ENCODE peak calls at places on chromosomes 4 and X, in seven cellular contexts. D, Q, N, H, G, I and J are unnamed samples.

GRCh38 chr4:151940290-151940689 is 179.5 kb upstream of the GATB start:
- DNase-seq in G (no peak), Q (no peak), H (no peak), I (no peak), N (no peak), D (no peak), J (no peak)

GRCh38 chr4:168707205-168707604 is 210.4 kb downstream of the PALLD start:
- DNase-seq in D (no peak), Q (no peak), H (no peak), I (no peak), N (no peak), G (no peak), J (no peak)

GRCh38 chr4:153509724-153510123 is 43.6 kb downstream of the TMEM131L start:
- DNase-seq in D (no peak), I (no peak), N (no peak), G (no peak), H (no peak), Q (no peak), J (no peak)

GRCh38 chr4:16758206-16758605 is 140.2 kb downstream of the LDB2 start:
- DNase-seq in H (no peak), Q (no peak), D (no peak), G (no peak), N (no peak), I (no peak), J (no peak)

GRCh38 chr4:68390205-68390604 is 40.3 kb upstream of the YTHDC1 start:
- DNase-seq in G (no peak), N (no peak), Q (no peak), D (no peak), H (no peak), I (no peak), J (no peak)

GRCh38 chrX:9227276-9227675 is 193.3 kb upstream of the FAM9B start:
- DNase-seq in G (no peak), H (no peak), D (no peak), Q (no peak), N (no peak), I (no peak), J (no peak)

GRCh38 chrX:123871309-123871708 is 11.5 kb downstream of the XIAP start:
- DNase-seq in D (no peak), G (no peak), H (no peak), I (no peak), Q (no peak), N (no peak), J (no peak)

GRCh38 chr4:7434766-7435150 is at the start of gene PSAPL1:
- DNase-seq in N (peak; percentile 31), H (peak; percentile 16), I (no peak), Q (peak; percentile 82), D (peak; percentile 19), G (peak; percentile 89), J (no peak)

GRCh38 chr4:153987291-153987690 is 198.4 kb upstream of the SFRP2 start:
- DNase-seq in Q (no peak), I (no peak), G (no peak), D (peak; percentile 6), H (no peak), N (no peak), J (no peak)

GRCh38 chrX:150704030-150704613 is 10.9 kb downstream of the MTMR1 start:
- DNase-seq in N (no peak), Q (no peak), I (no peak), D (peak; percentile 37), H (no peak), G (no peak), J (no peak)

GRCh38 chrX:3362956-3363355 is 16.5 kb upstream of the MXRA5 start:
- DNase-seq in I (no peak), G (no peak), H (no peak), N (no peak), Q (no peak), D (no peak), J (no peak)

GRCh38 chr4:2300431-2300861 is 38.5 kb upstream of the MXD4 start:
- DNase-seq in Q (no peak), G (no peak), I (no peak), N (no peak), D (no peak), H (no peak), J (no peak)

GRCh38 chrX:52995135-52995973 is 37.0 kb upstream of the FAM156A start:
- DNase-seq in N (peak; percentile 95), Q (peak; percentile 94), H (peak; percentile 89), D (peak; percentile 95), I (peak; percentile 92), G (peak; percentile 92), J (peak; percentile 96)

GRCh38 chrX:73851014-73852009 is 288.3 kb downstream of the CHIC1 start:
- DNase-seq in I (no peak), G (no peak), H (no peak), D (no peak), N (no peak), Q (no peak), J (peak; percentile 96)

GRCh38 chr4:81137894-81138293 is 77.1 kb downstream of the PRKG2 start:
- DNase-seq in N (no peak), D (no peak), I (no peak), G (no peak), Q (no peak), H (no peak), J (no peak)

GRCh38 chrX:33434256-33435092 is 223.1 kb upstream of the DMD start:
- DNase-seq in G (no peak), H (no peak), I (peak; percentile 25), N (peak; percentile 77), D (peak; percentile 46), Q (peak; percentile 82), J (no peak)

GRCh38 chr4:100738388-100739165 is 220.8 kb upstream of the EMCN start:
- DNase-seq in N (no peak), H (peak; percentile 79), D (peak; percentile 2), Q (peak; percentile 36), I (peak; percentile 25), G (no peak), J (no peak)

GRCh38 chr4:77434299-77435092 is 171.1 kb upstream of the CXCL13 start:
- DNase-seq in G (no peak), Q (no peak), I (peak; percentile 62), H (no peak), D (peak; percentile 55), N (no peak), J (no peak)

GRCh38 chr4:29805245-29805644 is 914.9 kb upstream of the PCDH7 start:
- DNase-seq in D (no peak), H (peak; percentile 13), N (peak; percentile 57), Q (peak; percentile 31), G (no peak), I (no peak), J (no peak)

GRCh38 chrX:24148535-24149345 is 789 bp upstream of the ZFX start:
- DNase-seq in H (no peak), D (peak; percentile 2), N (no peak), I (no peak), G (no peak), Q (no peak), J (no peak)

GRCh38 chr4:25144870-25145481 is 15.3 kb downstream of the SEPSECS start:
- DNase-seq in I (no peak), H (peak; percentile 24), G (no peak), D (no peak), N (peak; percentile 27), Q (peak; percentile 32), J (no peak)

GRCh38 chr4:78661923-78662521 is 110.5 kb downstream of the ANXA3 start:
- DNase-seq in D (no peak), N (peak; percentile 13), I (no peak), Q (no peak), H (no peak), G (no peak), J (no peak)

GRCh38 chrX:2485460-2485753 is 15.4 kb downstream of the DHRSX start:
- DNase-seq in H (no peak), I (no peak), Q (no peak), N (no peak), D (no peak), G (no peak), J (no peak)

GRCh38 chr4:101232074-101232776 is 115.1 kb downstream of the PPP3CA start:
- DNase-seq in D (peak; percentile 27), G (no peak), N (no peak), H (no peak), I (peak; percentile 28), Q (no peak), J (no peak)

GRCh38 chr4:48930654-48931053 is 24.1 kb upstream of the OCIAD2 start:
- DNase-seq in G (no peak), D (no peak), H (no peak), I (no peak), N (no peak), Q (no peak), J (no peak)

GRCh38 chrX:1093112-1093511 is 119.3 kb downstream of the CRLF2 start:
- DNase-seq in Q (no peak), H (no peak), I (no peak), N (no peak), G (no peak), D (no peak), J (no peak)

GRCh38 chr4:138062929-138063328 is 179.2 kb downstream of the SLC7A11 start:
- DNase-seq in D (no peak), N (no peak), I (no peak), G (no peak), H (no peak), Q (no peak), J (no peak)

GRCh38 chr4:147518846-147519767 is 38.2 kb downstream of the EDNRA start:
- DNase-seq in I (peak; percentile 40), G (no peak), D (peak; percentile 71), N (peak; percentile 77), Q (peak; percentile 66), H (peak; percentile 59), J (no peak)

GRCh38 chrX:40130207-40130606 is 32.4 kb upstream of the BCOR start:
- DNase-seq in I (no peak), H (peak; percentile 37), N (no peak), G (no peak), Q (no peak), D (no peak), J (no peak)

GRCh38 chrX:115023139-115023538 is 5.7 kb upstream of the IL13RA2 start:
- DNase-seq in G (no peak), H (peak; percentile 15), N (no peak), D (no peak), Q (no peak), I (no peak), J (no peak)
- H3K27ac ChIP-seq in G (no peak overlapping the region), H (no peak overlapping the region), N (no peak overlapping the region), D (no peak overlapping the region), Q (no peak overlapping the region), I (no peak overlapping the region), J (no peak overlapping the region)

GRCh38 chr4:174135530-174135929 is 147.9 kb downstream of the FBXO8 start:
- DNase-seq in D (no peak), Q (no peak), N (no peak), G (no peak), H (no peak), I (no peak), J (no peak)
- H3K4me3 ChIP-seq in D (no peak overlapping the region), Q (no peak overlapping the region), N (no peak overlapping the region), G (no peak overlapping the region), H (no peak overlapping the region), I (peak overlapping the region; percentile 19), J (peak overlapping the region; percentile 63)

GRCh38 chr4:173477016-173477415 is 53.0 kb downstream of the HAND2 start:
- DNase-seq in G (no peak), I (no peak), N (no peak), H (no peak), D (no peak), Q (no peak), J (no peak)
- H3K27ac ChIP-seq in G (no peak overlapping the region), I (no peak overlapping the region), N (no peak overlapping the region), H (no peak overlapping the region), D (no peak overlapping the region), Q (no peak overlapping the region), J (no peak overlapping the region)

DNA sequence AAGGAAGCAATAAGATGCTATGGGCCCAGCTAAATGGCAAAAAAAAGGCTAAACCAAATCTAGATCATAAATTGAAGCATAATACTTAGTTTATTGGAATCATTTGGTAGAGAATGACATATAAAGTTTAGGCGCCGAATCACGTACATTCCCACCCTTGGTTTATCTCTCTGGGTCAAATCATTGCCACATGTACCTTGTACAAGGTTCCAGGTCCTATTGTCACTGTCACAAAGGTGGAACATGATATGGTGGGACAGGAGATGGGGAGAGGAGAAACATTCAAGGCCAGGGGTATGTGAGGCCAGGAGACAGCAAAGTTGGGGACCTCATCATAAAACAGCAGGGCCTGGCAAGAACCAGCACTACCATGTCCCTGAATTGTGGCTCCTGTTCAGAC is 13.4 kb downstream of the MAML3 start:
- DNase-seq in N (no peak), Q (no peak), I (no peak), H (no peak), D (no peak), G (no peak), J (no peak)
- H3K4me3 ChIP-seq in N (no peak overlapping the region), Q (no peak overlapping the region), I (no peak overlapping the region), H (no peak overlapping the region), D (no peak overlapping the region), G (no peak overlapping the region), J (no peak overlapping the region)